ENCODE peak calls at places on chromosome 9, in five cellular contexts. One of them, this sample, is unnamed.

GRCh38 chr9:70789086-70789485 is 332.3 kb downstream of the TRPM3 start:
- DNase-seq in mesothelial cell of epicardium: no peak
- DNase-seq in iPS-NIHi11: no peak
- DNase-seq in small intestine: no peak
- DNase-seq in GM20000: no peak
- DNase-seq in this sample: no peak

GRCh38 chr9:73701415-73702057 is 549.9 kb downstream of the ANXA1 start:
- DNase-seq in small intestine: no peak
- DNase-seq in mesothelial cell of epicardium: no peak
- DNase-seq in GM20000: no peak
- DNase-seq in iPS-NIHi11: no peak
- DNase-seq in this sample: no peak

GRCh38 chr9:95091574-95091970 is 225.9 kb downstream of the FANCC start:
- DNase-seq in small intestine: no peak
- DNase-seq in GM20000: no peak
- DNase-seq in iPS-NIHi11: no peak
- DNase-seq in mesothelial cell of epicardium: no peak
- DNase-seq in this sample: no peak

GRCh38 chr9:35696520-35697215 is 6.9 kb upstream of the TPM2 start:
- DNase-seq in GM20000: peak
- DNase-seq in iPS-NIHi11: peak
- DNase-seq in small intestine: peak
- DNase-seq in mesothelial cell of epicardium: peak
- DNase-seq in this sample: no peak

GRCh38 chr9:89481161-89481915 is 16.6 kb downstream of the SEMA4D start:
- DNase-seq in small intestine: no peak
- DNase-seq in iPS-NIHi11: no peak
- DNase-seq in GM20000: no peak
- DNase-seq in mesothelial cell of epicardium: no peak
- DNase-seq in this sample: no peak

GRCh38 chr9:129597355-129598088 is 23.4 kb downstream of the C9orf50 start:
- DNase-seq in iPS-NIHi11: peak
- DNase-seq in small intestine: peak
- DNase-seq in mesothelial cell of epicardium: peak
- DNase-seq in GM20000: peak
- DNase-seq in this sample: peak

GRCh38 chr9:123356851-123357747 is 1.1 kb downstream of the CRB2 start:
- DNase-seq in mesothelial cell of epicardium: no peak
- DNase-seq in iPS-NIHi11: no peak
- DNase-seq in small intestine: no peak
- DNase-seq in GM20000: no peak
- DNase-seq in this sample: no peak

GRCh38 chr9:92637331-92637730 is 32.6 kb downstream of the IPPK start:
- DNase-seq in small intestine: no peak
- DNase-seq in iPS-NIHi11: no peak
- DNase-seq in GM20000: no peak
- DNase-seq in mesothelial cell of epicardium: no peak
- DNase-seq in this sample: no peak

GRCh38 chr9:88534456-88535225 is at the start of gene NXNL2:
- DNase-seq in small intestine: peak
- DNase-seq in GM20000: peak
- DNase-seq in iPS-NIHi11: peak
- DNase-seq in mesothelial cell of epicardium: peak
- DNase-seq in this sample: peak

GRCh38 chr9:35277171-35277520 is 115.3 kb downstream of the UNC13B start:
- DNase-seq in iPS-NIHi11: no peak
- DNase-seq in GM20000: no peak
- DNase-seq in small intestine: no peak
- DNase-seq in mesothelial cell of epicardium: no peak
- DNase-seq in this sample: no peak

This sample was measured in GM06990.